ENCODE peak calls at places on chromosomes 3 and 15, in six cellular contexts. T is heart left ventricle, R is sigmoid colon, V is breast epithelium, D is body of pancreas, B is tibial nerve. W is an unnamed sample.

GRCh38 chr3:187773233-187773962 is 28.1 kb upstream of the BCL6 start:
- DNase-seq in B (peak; percentile 14), D (no peak), R (no peak), T (no peak), V (no peak), W (peak; percentile 29)

GRCh38 chr15:40911139-40911538 is 16.9 kb downstream of the VPS18 start:
- DNase-seq in R (no peak), T (no peak), V (no peak), D (no peak), B (no peak), W (no peak)

GRCh38 chr3:34212671-34213070 is 414.2 kb downstream of the PDCD6IP start:
- DNase-seq in T (peak; percentile 17), R (no peak), V (no peak), D (peak; percentile 39), B (peak; percentile 40), W (no peak)

GRCh38 chr15:38623744-38624143 is 59.1 kb upstream of the RASGRP1 start:
- DNase-seq in V (no peak), T (peak; percentile 43), R (no peak), D (no peak), B (no peak), W (no peak)

GRCh38 chr15:75061272-75061671 is 37.9 kb downstream of the PPCDC start:
- DNase-seq in B (no peak), D (no peak), V (no peak), T (no peak), R (no peak), W (peak; percentile 15)

GRCh38 chr15:31365655-31366127 is 39.1 kb downstream of the KLF13 start:
- DNase-seq in B (peak; percentile 90), R (peak; percentile 99), D (peak; percentile 98), V (peak; percentile 87), T (peak; percentile 90), W (peak; percentile 97)

GRCh38 chr3:40873456-40873855 is 325.8 kb upstream of the CTNNB1 start:
- DNase-seq in T (no peak), V (no peak), D (no peak), B (no peak), R (no peak), W (no peak)

GRCh38 chr3:171181907-171182690 is 155.6 kb upstream of the SLC2A2 start:
- DNase-seq in V (no peak), D (no peak), B (no peak), T (no peak), R (no peak), W (no peak)

GRCh38 chr15:59696332-59696731 is 7.2 kb upstream of the BNIP2 start:
- DNase-seq in V (no peak), T (no peak), B (no peak), D (no peak), R (no peak), W (no peak)

GRCh38 chr3:9914559-9915251 is 2.2 kb upstream of the IL17RC start:
- DNase-seq in R (no peak), B (no peak), D (no peak), V (no peak), T (no peak), W (no peak)

GRCh38 chr15:31212286-31212685 is 110.8 kb upstream of the TRPM1 start:
- DNase-seq in D (no peak), B (no peak), T (no peak), R (no peak), V (no peak), W (peak; percentile 30)

GRCh38 chr3:37810788-37811187 is 50.9 kb upstream of the CTDSPL start:
- DNase-seq in D (no peak), V (no peak), R (no peak), B (no peak), T (no peak), W (no peak)

GRCh38 chr3:50229490-50229889 is 6.5 kb upstream of the GNAI2 start:
- DNase-seq in V (no peak), D (peak; percentile 41), B (no peak), R (no peak), T (no peak), W (no peak)

GRCh38 chr3:50227390-50228183 is 8.4 kb upstream of the GNAI2 start:
- DNase-seq in V (peak; percentile 93), D (peak; percentile 95), B (peak; percentile 72), R (peak; percentile 95), T (peak; percentile 92), W (peak; percentile 95)

GRCh38 chr3:50231581-50231980 is 4.4 kb upstream of the GNAI2 start:
- DNase-seq in T (no peak), V (no peak), B (no peak), D (no peak), R (no peak), W (no peak)

GRCh38 chr3:50230833-50231125 is 5.2 kb upstream of the GNAI2 start:
- DNase-seq in V (no peak), B (no peak), D (no peak), R (no peak), T (no peak), W (no peak)

DNA sequence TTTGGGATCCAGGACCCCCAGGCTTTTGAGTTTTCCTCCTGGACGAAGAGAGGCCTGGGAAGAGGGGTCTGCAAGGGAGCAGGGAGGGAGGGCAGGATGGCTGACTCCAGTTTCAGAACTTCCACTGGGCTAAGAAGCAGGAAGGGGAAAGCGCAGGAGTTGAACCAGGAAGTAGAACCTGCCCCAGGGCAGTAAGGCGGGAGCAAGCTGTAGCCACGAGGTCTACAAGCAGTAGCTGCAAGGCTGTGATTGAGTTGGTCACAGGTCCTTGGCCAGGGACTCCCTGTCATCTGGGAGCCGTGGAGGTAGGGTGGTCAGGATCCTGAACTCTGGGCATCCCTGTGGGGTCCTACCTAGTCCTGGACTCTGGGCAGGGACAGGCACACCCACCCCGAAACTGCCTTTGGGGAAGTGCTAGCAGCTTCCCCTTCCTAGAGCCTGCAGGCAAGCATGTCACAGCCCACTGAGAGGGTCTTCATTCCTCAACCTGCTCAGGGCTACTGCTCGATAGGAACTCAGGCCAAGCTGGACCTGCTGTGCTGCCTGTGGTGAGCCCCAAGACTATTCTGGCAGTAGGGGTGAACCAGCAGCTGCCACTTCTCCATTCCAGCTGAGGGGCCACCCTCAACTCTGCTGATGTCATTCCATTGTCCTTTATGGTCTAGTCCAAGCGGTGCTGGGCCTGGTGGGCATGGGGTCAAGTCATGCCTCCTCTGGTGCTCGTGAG is 5.7 kb upstream of the GNAI2 start:
- DNase-seq in T (no peak), V (no peak), R (no peak), B (no peak), D (no peak), W (no peak)
- H3K4me1 ChIP-seq in T (peaks cover 16% of the 10 kb centered on the region), V (peaks cover 3% of the 10 kb centered on the region), R (no peaks in the 10 kb centered on the region), B (peaks cover 21% of the 10 kb centered on the region), D (peaks cover 33% of the 10 kb centered on the region), W (no peaks in the 10 kb centered on the region)

GRCh38 chr3:112306825-112307224 is 12.8 kb upstream of the SLC9C1 start:
- DNase-seq in T (no peak), R (no peak), D (no peak), B (no peak), V (no peak), W (no peak)
- TF ChIP-seq POLR2A in T (no peak), R (no peak), D (no peak), B (no peak), V (no peak), W (no peak)

GRCh38 chr3:122984007-122984406 is 43.6 kb downstream of the SEMA5B start:
- DNase-seq in V (no peak), B (no peak), T (no peak), R (no peak), D (no peak), W (no peak)

GRCh38 chr3:122985539-122985938 is 42.0 kb downstream of the SEMA5B start:
- DNase-seq in R (no peak), D (no peak), T (no peak), B (no peak), V (no peak), W (no peak)

GRCh38 chr3:122978569-122978968 is 49.0 kb downstream of the SEMA5B start:
- DNase-seq in B (no peak), V (no peak), D (no peak), R (no peak), T (no peak), W (no peak)

GRCh38 chr3:122984650-122985049 is 42.9 kb downstream of the SEMA5B start:
- DNase-seq in V (no peak), R (no peak), B (no peak), D (no peak), T (no peak), W (no peak)

GRCh38 chr3:122982202-122983185 is 45.1 kb downstream of the SEMA5B start:
- DNase-seq in T (no peak), B (no peak), V (no peak), R (peak; percentile 72), D (no peak), W (no peak)
- TF ChIP-seq CTCF in T (peak; percentile 24), B (no peak), V (no peak), R (no peak), D (no peak), W (no peak)

GRCh38 chr3:156488771-156489170 is 66.1 kb downstream of the SSR3 start:
- DNase-seq in B (no peak), D (no peak), R (no peak), T (no peak), V (no peak), W (no peak)

GRCh38 chr3:156492801-156493261 is 62.1 kb downstream of the SSR3 start:
- DNase-seq in R (no peak), V (no peak), D (no peak), B (no peak), T (no peak), W (no peak)

GRCh38 chr3:156493887-156494286 is 61.0 kb downstream of the SSR3 start:
- DNase-seq in D (no peak), B (no peak), T (no peak), V (no peak), R (no peak), W (no peak)

GRCh38 chr3:156491192-156491591 is 63.7 kb downstream of the SSR3 start:
- DNase-seq in D (no peak), V (no peak), R (no peak), B (no peak), T (no peak), W (no peak)

DNA sequence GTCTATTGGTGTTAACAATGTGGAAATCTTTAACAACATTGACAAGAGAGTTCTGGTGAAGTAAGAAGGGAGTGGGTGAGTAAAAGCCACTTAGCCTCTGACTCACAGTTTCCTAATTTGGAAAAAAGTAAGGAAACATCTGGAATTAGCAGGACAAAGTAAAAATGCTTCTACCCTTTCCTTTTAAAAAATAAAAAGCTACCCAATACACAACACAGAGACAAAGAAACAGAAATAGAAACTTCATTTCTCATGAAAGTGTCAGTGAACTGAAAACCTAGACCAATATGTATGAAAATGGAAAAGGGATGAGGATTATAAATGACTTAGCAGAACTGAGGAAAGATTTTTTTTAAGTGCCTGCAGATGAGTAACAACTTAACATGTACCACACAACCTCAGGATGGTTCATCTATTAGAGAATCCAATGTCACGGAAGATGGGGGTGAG is 65.4 kb downstream of the SSR3 start:
- DNase-seq in V (no peak), T (no peak), B (no peak), R (no peak), D (no peak), W (no peak)
- H3K4me1 ChIP-seq in V (no peaks in the 10 kb centered on the region), T (no peaks in the 10 kb centered on the region), B (no peaks in the 10 kb centered on the region), R (no peaks in the 10 kb centered on the region), D (peaks cover 2% of the 10 kb centered on the region), W (no peaks in the 10 kb centered on the region)

DNA sequence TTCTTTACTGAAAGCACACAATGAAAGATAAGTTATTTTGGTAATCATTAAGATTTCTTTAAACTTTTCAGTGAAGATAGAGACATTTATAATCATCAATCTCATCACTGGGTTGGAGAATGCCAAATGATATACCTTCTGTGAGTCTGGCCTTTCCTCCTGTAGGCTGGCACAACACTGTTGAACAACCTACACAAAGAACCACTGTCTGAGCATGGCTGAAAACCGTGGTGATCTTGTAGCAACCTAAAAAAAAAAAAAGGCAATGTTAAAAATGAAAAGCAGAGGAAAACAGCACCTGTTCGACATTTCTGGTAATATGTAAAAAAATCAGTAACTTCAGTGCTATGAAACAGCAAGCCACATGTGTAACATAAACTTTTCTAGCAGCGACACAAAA is 1.8 kb downstream of the RPS27L start:
- DNase-seq in D (no peak), V (no peak), B (no peak), T (no peak), R (no peak), W (no peak)
- TF ChIP-seq POLR2A in D (no peak), V (no peak), B (no peak), T (no peak), R (no peak), W (no peak)